ENCODE peak calls at places on chromosomes 6 and 20, in five cellular contexts. P, A, Y, X and G are unnamed samples.

GRCh38 chr6:74068945-74069570 is 373.1 kb downstream of the CD109 start:
- DNase-seq in P (peak), A (no peak), Y (no peak), X (no peak), G (no peak)

GRCh38 chr6:31533455-31533841 is 4.7 kb downstream of the MCCD1 start:
- DNase-seq in P (no peak), A (no peak), Y (no peak), X (no peak), G (no peak)

GRCh38 chr6:20661721-20662120 is 127.5 kb downstream of the CDKAL1 start:
- DNase-seq in P (peak), A (no peak), Y (no peak), X (no peak), G (no peak)

GRCh38 chr20:51767867-51768758 is at the start of gene ATP9A:
- DNase-seq in P (peak), A (peak), Y (no peak), X (no peak), G (peak)

GRCh38 chr6:89122625-89123024 is 4.8 kb upstream of the SRSF12 start:
- DNase-seq in P (peak), A (no peak), Y (no peak), X (no peak), G (no peak)

GRCh38 chr6:137978252-137978896 is 111.3 kb downstream of the TNFAIP3 start:
- DNase-seq in P (no peak), A (no peak), Y (no peak), X (no peak), G (no peak)

GRCh38 chr20:32991386-32991785 is 12.8 kb downstream of the SUN5 start:
- DNase-seq in P (no peak), A (no peak), Y (no peak), X (no peak), G (no peak)

GRCh38 chr6:41371461-41371991 is 36.1 kb downstream of the NCR2 start:
- DNase-seq in P (peak), A (peak), Y (no peak), X (no peak), G (peak)

GRCh38 chr20:62239278-62239879 is 1.1 kb downstream of the OSBPL2 start:
- DNase-seq in P (no peak), A (no peak), Y (no peak), X (no peak), G (no peak)

GRCh38 chr6:121651420-121651819 is 216.0 kb downstream of the GJA1 start:
- DNase-seq in P (peak), A (no peak), Y (no peak), X (no peak), G (no peak)

GRCh38 chr20:41428285-41428684 is 61.7 kb upstream of the EMILIN3 start:
- DNase-seq in P (peak), A (no peak), Y (peak), X (no peak), G (no peak)

GRCh38 chr6:147037881-147038280 is 166.3 kb upstream of the STXBP5 start:
- DNase-seq in P (no peak), A (no peak), Y (no peak), X (no peak), G (no peak)

GRCh38 chr20:41176711-41177552 is 39.6 kb downstream of the PLCG1 start:
- DNase-seq in P (no peak), A (no peak), Y (no peak), X (peak), G (no peak)

GRCh38 chr6:136284909-136285308 is 4.7 kb downstream of the BCLAF1 start:
- DNase-seq in P (peak), A (no peak), Y (no peak), X (no peak), G (no peak)

GRCh38 chr6:136280032-136280609 is 9.5 kb downstream of the BCLAF1 start:
- DNase-seq in P (no peak), A (no peak), Y (no peak), X (no peak), G (no peak)

GRCh38 chr6:136288566-136289326 is 900 bp downstream of the BCLAF1 start:
- DNase-seq in P (peak), A (peak), Y (peak), X (peak), G (peak)

DNA sequence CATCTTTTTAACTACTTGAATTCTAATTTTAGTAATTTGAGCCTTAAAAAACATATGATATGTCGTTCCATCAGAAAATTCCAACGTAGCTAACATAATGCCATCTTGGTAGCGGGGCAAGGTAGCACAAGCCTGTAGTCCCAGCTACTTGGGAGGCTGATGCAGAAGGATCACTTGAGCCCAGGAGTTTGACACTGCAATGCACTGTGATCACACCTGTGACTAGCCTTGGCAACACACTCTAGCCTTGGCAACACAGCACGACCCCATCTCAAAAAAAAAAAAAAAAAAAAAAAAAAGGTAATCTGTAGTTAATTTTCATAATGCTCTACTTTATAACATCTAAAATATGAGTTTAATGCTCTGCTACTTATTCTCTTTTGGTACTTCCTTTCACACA is 6.7 kb downstream of the BCLAF1 start:
- DNase-seq in P (no peak), A (no peak), Y (no peak), X (no peak), G (no peak)
- TF ChIP-seq POLR2A in P (no peak), A (no peak), Y (no peak), X (no peak), G (no peak)

GRCh38 chr6:43476744-43477143 is 626 bp upstream of the TJAP1 start:
- DNase-seq in P (no peak), A (no peak), Y (no peak), X (no peak), G (no peak)
- H3K27ac ChIP-seq in P (no peak), A (peak), Y (peak), X (peak), G (no peak)

DNA sequence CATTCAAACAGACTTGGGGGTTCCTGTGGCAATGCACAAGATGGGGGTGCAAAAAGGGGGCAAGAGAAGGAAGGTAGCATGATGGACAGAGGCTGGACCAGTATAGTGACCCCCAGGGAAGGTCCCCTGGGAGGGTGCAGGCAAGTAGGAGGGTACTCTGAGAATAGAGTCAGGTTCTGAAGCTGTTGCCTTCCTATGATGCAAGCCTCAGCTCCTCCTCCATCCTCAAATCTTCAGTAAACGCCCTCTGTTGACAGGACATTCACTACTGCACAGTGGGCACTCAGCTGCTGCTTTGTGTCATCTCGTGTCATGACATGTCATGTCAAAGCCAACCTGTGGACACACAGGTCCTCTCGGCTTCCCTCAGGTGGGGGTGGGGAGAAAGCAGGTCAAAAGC is 5.8 kb upstream of the SDCBP2 start:
- DNase-seq in P (no peak), A (no peak), Y (no peak), X (no peak), G (no peak)
- TF ChIP-seq CTCF in P (no peak), A (no peak), Y (peak), X (no peak), G (no peak)

GRCh38 chr6:34236423-34237315 is at the start of gene HMGA1:
- DNase-seq in P (peak), A (peak), Y (peak), X (peak), G (peak)
- TF ChIP-seq POLR2A in P (peak), A (peak), Y (peak), X (peak), G (peak)